ENCODE peak calls at places on chromosomes 11 and 22, in five cellular contexts. L is iPS DF 6.9, B is right atrium auricular region, V is colonic mucosa, M is uterus. Q is an unnamed sample.

GRCh38 chr22:40855104-40855959 is 1.1 kb downstream of the ST13 start:
- DNase-seq in B (no peak), M (peak; percentile 26), L (no peak), V (no peak), Q (peak; percentile 36)

GRCh38 chr11:66183581-66184048 is 84.8 kb upstream of the RAB1B start:
- DNase-seq in V (no peak), B (no peak), M (no peak), L (no peak), Q (no peak)

GRCh38 chr11:102341844-102342318 is 5.1 kb upstream of the BIRC2 start:
- DNase-seq in M (peak; percentile 88), V (peak; percentile 84), L (peak; percentile 89), B (peak; percentile 80), Q (peak; percentile 83)

GRCh38 chr11:93236741-93237675 is 39.2 kb upstream of the SLC36A4 start:
- DNase-seq in B (no peak), V (peak; percentile 49), L (no peak), M (no peak), Q (no peak)

GRCh38 chr22:46111645-46112306 is 38.5 kb upstream of the PPARA start:
- DNase-seq in L (no peak), B (no peak), M (peak; percentile 55), V (no peak), Q (peak; percentile 93)

GRCh38 chr11:95641506-95641905 is 148.1 kb downstream of the FAM76B start:
- DNase-seq in B (no peak), L (no peak), M (no peak), V (no peak), Q (peak; percentile 90)

GRCh38 chr22:46047226-46047625 is 70.3 kb upstream of the WNT7B start:
- DNase-seq in L (no peak), V (no peak), B (no peak), M (peak; percentile 17), Q (no peak)

GRCh38 chr11:68870470-68870869 is 28.8 kb upstream of the CPT1A start:
- DNase-seq in M (no peak), V (no peak), L (no peak), B (no peak), Q (no peak)

GRCh38 chr11:503179-503981 is 3.7 kb downstream of the RNH1 start:
- DNase-seq in L (no peak), M (peak; percentile 44), B (peak; percentile 86), V (peak; percentile 47), Q (peak; percentile 76)

GRCh38 chr11:126510621-126511370 is 155.3 kb downstream of the ST3GAL4 start:
- DNase-seq in V (no peak), B (no peak), L (no peak), M (no peak), Q (no peak)

GRCh38 chr11:43853766-43854165 is 26.9 kb upstream of the ALKBH3 start:
- DNase-seq in L (no peak), M (no peak), B (no peak), V (no peak), Q (no peak)

GRCh38 chr11:11841121-11841604 is 609 bp upstream of the USP47 start:
- DNase-seq in M (peak; percentile 59), B (peak; percentile 69), V (peak; percentile 69), L (no peak), Q (peak; percentile 29)

GRCh38 chr11:131998020-131998419 is 627.6 kb downstream of the NTM start:
- DNase-seq in M (no peak), L (no peak), V (peak; percentile 27), B (no peak), Q (no peak)

GRCh38 chr11:91932151-91932821 is 292.3 kb upstream of the FAT3 start:
- DNase-seq in V (no peak), L (no peak), B (no peak), M (no peak), Q (no peak)

GRCh38 chr11:74697722-74698121 is 33.5 kb downstream of the CHRDL2 start:
- DNase-seq in B (no peak), M (no peak), V (no peak), L (no peak), Q (no peak)

GRCh38 chr11:17371614-17372013 is 16.8 kb downstream of the KCNJ11 start:
- DNase-seq in L (no peak), M (no peak), B (no peak), V (no peak), Q (no peak)

GRCh38 chr11:17366491-17366890 is 14.9 kb downstream of the NCR3LG1 start:
- DNase-seq in M (no peak), L (no peak), B (no peak), V (no peak), Q (no peak)

GRCh38 chr11:17369094-17369493 is 17.5 kb downstream of the NCR3LG1 start:
- DNase-seq in V (no peak), M (no peak), B (no peak), L (no peak), Q (no peak)

GRCh38 chr11:17369685-17370243 is 18.2 kb downstream of the NCR3LG1 start:
- DNase-seq in B (no peak), M (no peak), L (no peak), V (no peak), Q (no peak)

GRCh38 chr11:17368551-17368950 is 17.0 kb downstream of the NCR3LG1 start:
- DNase-seq in B (no peak), L (no peak), M (no peak), V (no peak), Q (no peak)
- H3K9me3 ChIP-seq in B (peaks cover 13% of the 10 kb centered on the region), L (peaks cover 9% of the 10 kb centered on the region), M (peaks cover 33% of the 10 kb centered on the region), V (peaks cover 7% of the 10 kb centered on the region), Q (peaks cover 49% of the 10 kb centered on the region)

GRCh38 chr22:49081261-49081666 is 746.4 kb downstream of the BRD1 start:
- DNase-seq in L (no peak), B (no peak), M (no peak), V (no peak), Q (no peak)

GRCh38 chr22:49080631-49081030 is 747.0 kb downstream of the BRD1 start:
- DNase-seq in M (no peak), B (no peak), L (no peak), V (no peak), Q (peak; percentile 55)

GRCh38 chr22:49079743-49080500 is 747.8 kb downstream of the BRD1 start:
- DNase-seq in B (no peak), L (no peak), V (no peak), M (no peak), Q (no peak)

GRCh38 chr22:49083607-49084006 is 744.1 kb downstream of the BRD1 start:
- DNase-seq in L (no peak), V (no peak), B (no peak), M (no peak), Q (no peak)

DNA sequence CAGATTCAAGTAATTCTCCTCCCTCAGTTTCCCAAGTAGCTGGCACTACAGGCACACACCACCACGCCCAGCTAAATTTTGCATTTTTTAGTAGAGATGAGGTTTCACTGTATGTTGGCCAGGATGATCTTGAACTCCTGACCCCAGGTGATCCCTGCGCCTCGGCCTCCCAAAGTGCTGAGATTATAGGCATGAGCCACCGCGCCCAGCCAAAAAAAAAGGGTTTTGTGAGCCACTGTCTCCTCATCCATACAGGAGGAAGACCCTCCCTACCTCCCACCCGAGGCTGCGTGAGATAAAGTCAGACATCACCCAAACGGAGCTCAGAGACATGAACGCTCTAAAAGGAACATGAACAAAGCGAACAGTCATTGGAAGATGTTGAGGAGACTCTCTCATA is 745.7 kb downstream of the BRD1 start:
- DNase-seq in V (no peak), L (no peak), M (no peak), B (no peak), Q (peak; percentile 37)
- H3K9me3 ChIP-seq in V (no peaks in the 10 kb centered on the region), L (peaks cover 43% of the 10 kb centered on the region), M (no peaks in the 10 kb centered on the region), B (no peaks in the 10 kb centered on the region), Q (no peaks in the 10 kb centered on the region)

DNA sequence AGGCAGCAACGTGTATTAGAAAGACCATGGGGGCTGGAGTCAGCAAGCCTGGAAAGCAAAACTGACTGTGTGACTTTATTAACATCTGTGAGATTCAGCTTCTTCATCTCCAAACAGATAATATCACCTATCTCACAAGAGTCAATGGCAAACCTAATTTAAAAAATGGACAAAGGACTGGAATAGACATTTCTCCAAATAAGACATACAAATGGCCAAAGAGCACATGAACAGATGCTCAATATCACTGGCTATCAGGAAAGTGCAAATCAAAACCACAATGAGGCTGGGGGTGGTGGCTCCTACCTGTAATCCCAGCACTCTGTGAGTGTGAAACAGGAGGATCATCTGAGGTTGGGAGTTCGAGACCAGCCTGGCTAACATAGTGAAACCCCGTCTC is 69.6 kb downstream of the CLPB start:
- DNase-seq in V (no peak), L (no peak), B (no peak), M (no peak), Q (no peak)
- H3K9me3 ChIP-seq in V (no peaks in the 10 kb centered on the region), L (no peaks in the 10 kb centered on the region), B (no peaks in the 10 kb centered on the region), M (no peaks in the 10 kb centered on the region), Q (no peaks in the 10 kb centered on the region)

GRCh38 chr22:47598864-47599263 is 836.4 kb downstream of the TBC1D22A start:
- DNase-seq in B (no peak), L (no peak), V (no peak), M (no peak), Q (no peak)
- H3K9me3 ChIP-seq in B (no peaks in the 10 kb centered on the region), L (peaks cover 34% of the 10 kb centered on the region), V (no peaks in the 10 kb centered on the region), M (no peaks in the 10 kb centered on the region), Q (no peaks in the 10 kb centered on the region)

GRCh38 chr22:48513929-48514328 is 1313.7 kb downstream of the BRD1 start:
- DNase-seq in V (no peak), B (no peak), M (no peak), L (no peak), Q (no peak)
- H3K9me3 ChIP-seq in V (no peaks in the 10 kb centered on the region), B (no peaks in the 10 kb centered on the region), M (no peaks in the 10 kb centered on the region), L (peaks cover 45% of the 10 kb centered on the region), Q (no peaks in the 10 kb centered on the region)

GRCh38 chr11:103800406-103801114 is 235.9 kb upstream of the DDI1 start:
- DNase-seq in M (no peak), V (no peak), L (no peak), B (no peak), Q (no peak)

GRCh38 chr11:103806130-103806900 is 230.1 kb upstream of the DDI1 start:
- DNase-seq in L (no peak), B (no peak), M (no peak), V (no peak), Q (peak; percentile 41)

GRCh38 chr11:103798456-103798855 is 238.0 kb upstream of the DDI1 start:
- DNase-seq in V (no peak), B (no peak), L (no peak), M (no peak), Q (no peak)

GRCh38 chr11:103805688-103806009 is 230.8 kb upstream of the DDI1 start:
- DNase-seq in B (no peak), L (no peak), M (no peak), V (no peak), Q (no peak)

DNA sequence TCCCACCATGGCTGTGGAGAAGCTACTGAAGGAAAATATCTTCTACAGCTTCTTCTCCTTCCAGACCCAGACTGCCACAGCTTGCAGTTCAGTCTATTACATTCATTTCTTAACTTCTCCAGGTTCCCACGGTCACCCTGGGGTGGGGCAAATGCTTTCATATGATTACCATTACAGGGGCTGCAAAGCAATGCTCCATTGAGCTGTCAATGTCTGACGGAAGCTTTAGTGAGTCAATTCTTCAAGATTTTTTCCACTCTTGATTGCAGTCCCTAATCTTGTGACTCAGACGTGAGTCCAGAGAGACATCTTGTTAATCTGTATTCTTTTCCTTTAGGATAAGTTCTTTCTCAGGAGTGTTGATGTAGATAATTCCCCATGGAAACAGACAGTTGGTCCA is 233.4 kb upstream of the DDI1 start:
- DNase-seq in M (no peak), V (no peak), L (no peak), B (no peak), Q (no peak)
- H3K9me3 ChIP-seq in M (no peaks in the 10 kb centered on the region), V (no peaks in the 10 kb centered on the region), L (no peaks in the 10 kb centered on the region), B (no peaks in the 10 kb centered on the region), Q (no peaks in the 10 kb centered on the region)